ENCODE peak calls at places on chromosomes 2 and 18, in four cellular contexts. L is RWPE1, M is natural killer cell, G is ovary. A is an unnamed sample.

GRCh38 chr2:212448698-212449097 is 89.9 kb downstream of the ERBB4 start:
- DNase-seq in G (no peak), M (no peak), L (no peak), A (no peak)

GRCh38 chr2:55010915-55011314 is 39.3 kb downstream of the RTN4 start:
- DNase-seq in M (no peak), G (no peak), L (no peak), A (peak; percentile 72)

GRCh38 chr2:123738643-123739042 is 286.4 kb upstream of the CNTNAP5 start:
- DNase-seq in L (peak; percentile 25), M (no peak), G (no peak), A (no peak)

GRCh38 chr2:64111426-64111825 is 32.8 kb downstream of the PELI1 start:
- DNase-seq in G (no peak), L (no peak), M (no peak), A (no peak)

GRCh38 chr2:35463805-35464596 is 891.6 kb upstream of the CRIM1 start:
- DNase-seq in M (no peak), L (no peak), G (no peak), A (no peak)

GRCh38 chr2:104746790-104747320 is 107.1 kb upstream of the POU3F3 start:
- DNase-seq in L (no peak), G (no peak), M (no peak), A (no peak)

GRCh38 chr2:197786010-197786877 is 1.1 kb upstream of the BOLL start:
- DNase-seq in L (no peak), G (no peak), M (peak; percentile 23), A (peak; percentile 44)

GRCh38 chr2:226579519-226579918 is 220.1 kb downstream of the IRS1 start:
- DNase-seq in G (no peak), L (no peak), M (no peak), A (no peak)

GRCh38 chr2:16186661-16187516 is 246.5 kb downstream of the MYCN start:
- DNase-seq in G (no peak), M (no peak), L (no peak), A (no peak)

GRCh38 chr2:73494031-73494430 is 108.4 kb downstream of the ALMS1 start:
- DNase-seq in G (no peak), M (no peak), L (peak; percentile 14), A (no peak)

GRCh38 chr2:25313711-25314513 is 27.8 kb downstream of the DNMT3A start:
- DNase-seq in L (no peak), M (no peak), G (no peak), A (no peak)

GRCh38 chr18:55522011-55522410 is 66.0 kb downstream of the TCF4 start:
- DNase-seq in L (no peak), G (peak; percentile 34), M (no peak), A (no peak)

GRCh38 chr18:49656098-49656591 is 94.3 kb downstream of the LIPG start:
- DNase-seq in G (no peak), L (peak; percentile 21), M (no peak), A (no peak)

GRCh38 chr2:138244400-138245001 is 257.1 kb upstream of the SPOPL start:
- DNase-seq in G (no peak), M (no peak), L (no peak), A (no peak)

GRCh38 chr2:28610583-28611201 is 114.8 kb downstream of the PLB1 start:
- DNase-seq in G (no peak), M (no peak), L (peak; percentile 96), A (no peak)

GRCh38 chr2:47190188-47190818 is 35.2 kb upstream of the STPG4 start:
- DNase-seq in G (no peak), M (no peak), L (no peak), A (no peak)

GRCh38 chr2:165462433-165462832 is 7.1 kb upstream of the CSRNP3 start:
- DNase-seq in L (no peak), G (no peak), M (no peak), A (no peak)

GRCh38 chr2:47558116-47559078 is 155.4 kb downstream of the MSH2 start:
- DNase-seq in G (no peak), M (no peak), L (no peak), A (no peak)

GRCh38 chr18:3688682-3689081 is 238.7 kb downstream of the TGIF1 start:
- DNase-seq in M (no peak), L (peak; percentile 34), G (no peak), A (no peak)

GRCh38 chr2:170292415-170292814 is 114.5 kb downstream of the MYO3B start:
- DNase-seq in M (no peak), G (no peak), L (no peak), A (no peak)

GRCh38 chr2:7620255-7620654 is 703.0 kb downstream of the RNF144A start:
- DNase-seq in L (no peak), M (no peak), G (no peak), A (no peak)

GRCh38 chr2:200306719-200306968 is 151 bp downstream of the SPATS2L start:
- DNase-seq in L (peak; percentile 32), G (no peak), M (no peak), A (no peak)

GRCh38 chr2:1940660-1941059 is 196.3 kb upstream of the PXDN start:
- DNase-seq in G (no peak), L (no peak), M (no peak), A (no peak)

GRCh38 chr18:60684843-60685513 is 312.4 kb upstream of the MC4R start:
- DNase-seq in G (no peak), M (no peak), L (no peak), A (no peak)

GRCh38 chr2:163348843-163349395 is 386.9 kb downstream of the FIGN start:
- DNase-seq in M (no peak), L (no peak), G (no peak), A (no peak)

GRCh38 chr2:138607746-138608145 is 106.2 kb downstream of the SPOPL start:
- DNase-seq in M (no peak), L (no peak), G (no peak), A (no peak)

GRCh38 chr2:107062173-107062572 is 176.2 kb upstream of the ST6GAL2 start:
- DNase-seq in G (no peak), L (no peak), M (no peak), A (no peak)

DNA sequence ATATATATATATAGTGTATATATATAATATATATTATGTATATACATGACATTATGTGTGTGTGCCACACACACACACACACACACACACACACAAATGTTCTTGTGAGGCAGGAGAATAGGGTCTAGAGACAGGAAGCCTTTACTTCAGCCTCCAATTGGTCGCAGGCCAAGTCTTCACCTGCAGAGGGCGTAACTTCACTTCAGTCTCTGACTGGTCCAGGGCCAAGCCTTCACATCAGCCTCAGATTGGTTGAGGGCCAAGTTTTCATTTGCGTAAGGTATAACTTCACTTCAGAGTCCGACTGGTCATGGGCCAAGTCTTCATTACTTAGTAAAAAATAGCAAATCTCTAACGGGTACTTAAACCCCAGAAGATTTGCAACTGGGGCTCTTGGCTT is 13.2 kb upstream of the SS18 start:
- DNase-seq in G (no peak), L (no peak), M (no peak), A (no peak)
- TF ChIP-seq CTCF in G (no peak), L (no peak), M (no peak), A (no peak)

GRCh38 chr2:179840840-179841239 is 20.6 kb downstream of the ZNF385B start:
- DNase-seq in G (no peak), L (no peak), M (no peak), A (no peak)

GRCh38 chr2:179837408-179837807 is 24.0 kb downstream of the ZNF385B start:
- DNase-seq in G (no peak), M (no peak), L (peak; percentile 28), A (no peak)

GRCh38 chr2:179843541-179843940 is 17.9 kb downstream of the ZNF385B start:
- DNase-seq in G (no peak), M (no peak), L (no peak), A (no peak)

DNA sequence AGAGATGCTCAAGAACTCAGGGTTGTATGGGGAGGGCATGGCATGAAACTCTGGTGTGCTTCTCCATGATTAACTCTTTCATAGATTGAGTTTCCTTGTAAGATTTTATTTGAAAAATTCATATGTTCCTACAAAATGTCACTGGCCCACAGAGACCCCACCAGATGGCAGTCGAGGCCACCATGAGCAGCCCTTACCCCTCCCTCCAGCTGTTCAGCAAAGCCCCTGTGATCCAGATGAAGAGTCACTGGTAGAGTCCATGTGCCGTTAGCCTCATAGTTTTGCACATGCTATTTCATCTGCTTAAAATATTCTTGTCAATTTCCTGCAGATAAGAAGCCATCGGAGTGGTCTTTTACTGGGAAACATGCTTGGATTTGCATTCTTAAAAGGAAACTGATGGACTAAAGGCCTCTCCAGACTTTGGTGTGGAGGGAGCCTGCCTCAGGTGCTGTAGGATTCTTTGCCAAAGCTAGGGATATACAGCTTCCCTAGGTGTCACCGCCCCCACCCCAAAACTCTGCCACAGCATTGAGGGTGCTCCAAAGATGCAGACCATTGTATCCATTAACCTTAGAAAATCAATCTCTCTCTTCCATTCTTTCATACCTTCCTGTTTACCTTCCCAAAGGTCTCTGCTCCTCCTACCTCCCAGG is 18.8 kb downstream of the ZNF385B start:
- DNase-seq in L (no peak), M (no peak), G (peak; percentile 20), A (no peak)
- TF ChIP-seq CTCF in L (peak; percentile 19), M (no peak), G (no peak), A (no peak)

GRCh38 chr18:63119647-63120046 is 199.9 kb downstream of the BCL2 start:
- DNase-seq in M (no peak), G (peak; percentile 33), L (peak; percentile 33), A (no peak)
- TF ChIP-seq CTCF in M (no peak), G (peak; percentile 37), L (peak; percentile 62), A (peak; percentile 34)

GRCh38 chr18:42072407-42072806 is 117.4 kb downstream of the PIK3C3 start:
- DNase-seq in M (no peak), L (no peak), G (no peak), A (no peak)
- TF ChIP-seq CTCF in M (no peak), L (no peak), G (no peak), A (no peak)

DNA sequence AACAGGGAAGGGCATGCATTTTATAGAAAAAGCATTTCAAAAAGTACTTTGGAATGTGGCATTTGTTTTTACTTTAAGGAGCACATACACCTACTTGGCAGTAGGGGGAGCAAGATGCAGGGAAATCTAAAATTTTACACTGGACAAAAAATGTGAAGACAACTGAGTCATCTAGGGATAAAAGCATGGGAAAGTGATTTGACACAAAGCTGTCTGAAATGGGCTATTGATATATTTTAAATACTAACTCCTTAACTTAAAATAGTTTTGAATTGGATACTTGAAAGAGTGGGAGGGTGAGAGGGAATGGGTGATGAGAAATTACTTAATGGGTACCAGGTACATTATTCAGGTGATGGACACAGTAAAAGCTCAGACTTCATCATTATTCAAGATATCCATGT is 15.8 kb downstream of the TMEM200C start:
- DNase-seq in G (no peak), M (no peak), L (no peak), A (no peak)
- TF ChIP-seq CTCF in G (peak; percentile 63), M (peak; percentile 89), L (peak; percentile 74), A (peak; percentile 83)

GRCh38 chr2:129369437-129369836 is 610.0 kb upstream of the RAB6C start:
- DNase-seq in G (no peak), L (no peak), M (no peak), A (no peak)

GRCh38 chr2:129366263-129366662 is 613.2 kb upstream of the RAB6C start:
- DNase-seq in M (no peak), L (no peak), G (no peak), A (no peak)

GRCh38 chr2:129361688-129362087 is 617.8 kb upstream of the RAB6C start:
- DNase-seq in M (no peak), G (no peak), L (no peak), A (no peak)

GRCh38 chr2:129367118-129367517 is 612.3 kb upstream of the RAB6C start:
- DNase-seq in G (no peak), L (no peak), M (no peak), A (no peak)
- TF ChIP-seq CTCF in G (no peak), L (no peak), M (no peak), A (no peak)

A was measured in CD14-positive monocyte.